ENCODE peak calls at places on chromosomes 4 and X, in ten cellular contexts. S, G, T, O, F, A, B, Q, E and X are unnamed samples.

GRCh38 chr4:2733001-2733843 is 22.9 kb downstream of the TNIP2 start:
- DNase-seq in S (no peak), G (no peak), T (no peak), O (no peak), F (no peak), A (no peak), B (no peak), Q (no peak), E (no peak), X (no peak)

GRCh38 chr4:77600521-77601451 is 4.8 kb upstream of the CXCL13 start:
- DNase-seq in S (peak), G (peak), T (peak), O (peak), F (peak), A (peak), B (no peak), Q (no peak), E (no peak), X (peak)

GRCh38 chrX:6227445-6227820 is 1.2 kb downstream of the NLGN4X start:
- DNase-seq in S (no peak), G (no peak), T (no peak), O (no peak), F (no peak), A (no peak), B (no peak), Q (peak), E (no peak), X (no peak)

GRCh38 chr4:124181045-124181444 is 531.5 kb downstream of the ANKRD50 start:
- DNase-seq in S (no peak), G (no peak), T (no peak), O (no peak), F (no peak), A (no peak), B (no peak), Q (no peak), E (no peak), X (no peak)

GRCh38 chr4:82429728-82430192 is 502 bp downstream of the HNRNPDL start:
- DNase-seq in S (no peak), G (peak), T (no peak), O (peak), F (peak), A (no peak), B (no peak), Q (no peak), E (no peak), X (no peak)

GRCh38 chr4:189912170-189912569 is 28.5 kb upstream of the FRG1 start:
- DNase-seq in S (no peak), G (peak), T (no peak), O (no peak), F (no peak), A (peak), B (no peak), Q (no peak), E (no peak), X (no peak)

GRCh38 chr4:1967512-1968149 is 41.1 kb downstream of the NELFA start:
- DNase-seq in S (peak), G (no peak), T (peak), O (no peak), F (no peak), A (no peak), B (no peak), Q (no peak), E (no peak), X (no peak)

GRCh38 chr4:152992027-152992426 is 55.9 kb downstream of the FHDC1 start:
- DNase-seq in S (no peak), G (peak), T (no peak), O (peak), F (no peak), A (peak), B (no peak), Q (no peak), E (no peak), X (no peak)

GRCh38 chr4:1815096-1815996 is 22.3 kb downstream of the FGFR3 start:
- DNase-seq in S (no peak), G (no peak), T (no peak), O (no peak), F (no peak), A (no peak), B (no peak), Q (no peak), E (no peak), X (no peak)

GRCh38 chr4:48699470-48699869 is 80.6 kb downstream of the FRYL start:
- DNase-seq in S (peak), G (peak), T (no peak), O (no peak), F (no peak), A (peak), B (no peak), Q (no peak), E (no peak), X (no peak)

GRCh38 chr4:14841801-14842748 is 160.2 kb upstream of the CPEB2 start:
- DNase-seq in S (no peak), G (peak), T (no peak), O (peak), F (no peak), A (peak), B (no peak), Q (no peak), E (no peak), X (no peak)

GRCh38 chr4:52979020-52979419 is 116.9 kb downstream of the RASL11B start:
- DNase-seq in S (no peak), G (no peak), T (no peak), O (no peak), F (no peak), A (peak), B (no peak), Q (no peak), E (no peak), X (no peak)

GRCh38 chr4:140648716-140649115 is 80.0 kb upstream of the UCP1 start:
- DNase-seq in S (no peak), G (no peak), T (no peak), O (no peak), F (no peak), A (no peak), B (no peak), Q (no peak), E (no peak), X (no peak)

GRCh38 chr4:6965329-6965728 is 55.7 kb downstream of the TBC1D14 start:
- DNase-seq in S (no peak), G (no peak), T (no peak), O (no peak), F (no peak), A (no peak), B (no peak), Q (no peak), E (no peak), X (no peak)

GRCh38 chr4:55736605-55737183 is 82.9 kb upstream of the EXOC1L start:
- DNase-seq in S (no peak), G (peak), T (peak), O (peak), F (no peak), A (peak), B (no peak), Q (no peak), E (no peak), X (no peak)

GRCh38 chr4:47954245-47954644 is 39.9 kb upstream of the NFXL1 start:
- DNase-seq in S (no peak), G (no peak), T (no peak), O (no peak), F (no peak), A (no peak), B (no peak), Q (no peak), E (no peak), X (no peak)

GRCh38 chr4:22129454-22130075 is 181.0 kb upstream of the KCNIP4 start:
- DNase-seq in S (no peak), G (peak), T (peak), O (peak), F (no peak), A (peak), B (no peak), Q (peak), E (no peak), X (peak)

GRCh38 chr4:71553605-71554004 is 214.8 kb downstream of the SLC4A4 start:
- DNase-seq in S (peak), G (peak), T (peak), O (peak), F (no peak), A (peak), B (no peak), Q (no peak), E (no peak), X (no peak)

GRCh38 chr4:120049732-120050494 is 16.7 kb downstream of the MAD2L1 start:
- DNase-seq in S (peak), G (peak), T (peak), O (peak), F (peak), A (peak), B (peak), Q (peak), E (peak), X (peak)

GRCh38 chrX:109783712-109784109 is 50.7 kb upstream of the ACSL4 start:
- DNase-seq in S (no peak), G (peak), T (no peak), O (no peak), F (no peak), A (no peak), B (no peak), Q (no peak), E (peak), X (no peak)

GRCh38 chr4:140851032-140851636 is 94.9 kb upstream of the TBC1D9 start:
- DNase-seq in S (peak), G (peak), T (peak), O (peak), F (peak), A (peak), B (no peak), Q (peak), E (peak), X (peak)

GRCh38 chr4:131566026-131566425 is 1583.1 kb upstream of the PCDH10 start:
- DNase-seq in S (no peak), G (peak), T (no peak), O (peak), F (no peak), A (no peak), B (no peak), Q (no peak), E (no peak), X (no peak)

GRCh38 chr4:7165874-7166201 is 26.5 kb upstream of the SORCS2 start:
- DNase-seq in S (no peak), G (no peak), T (no peak), O (no peak), F (no peak), A (no peak), B (no peak), Q (no peak), E (no peak), X (no peak)

GRCh38 chr4:145656156-145656555 is 23.8 kb upstream of the C4orf51 start:
- DNase-seq in S (no peak), G (no peak), T (no peak), O (no peak), F (no peak), A (no peak), B (no peak), Q (no peak), E (no peak), X (no peak)

GRCh38 chr4:80225628-80226027 is 28.3 kb downstream of the PRDM8 start:
- DNase-seq in S (no peak), G (peak), T (no peak), O (no peak), F (no peak), A (no peak), B (no peak), Q (no peak), E (no peak), X (no peak)

GRCh38 chr4:177375971-177376370 is 66.3 kb downstream of the AGA start:
- DNase-seq in S (no peak), G (no peak), T (peak), O (no peak), F (no peak), A (no peak), B (no peak), Q (no peak), E (no peak), X (no peak)

GRCh38 chr4:76984788-76985211 is 35.2 kb downstream of the SEPTIN11 start:
- DNase-seq in S (peak), G (peak), T (peak), O (peak), F (no peak), A (peak), B (no peak), Q (no peak), E (peak), X (no peak)

GRCh38 chrX:56813318-56813837 is 84.3 kb downstream of the NBDY start:
- DNase-seq in S (no peak), G (peak), T (no peak), O (peak), F (peak), A (no peak), B (no peak), Q (no peak), E (no peak), X (peak)

GRCh38 chr4:109365944-109366343 is 63.5 kb upstream of the COL25A1 start:
- DNase-seq in S (no peak), G (peak), T (no peak), O (no peak), F (no peak), A (no peak), B (no peak), Q (no peak), E (no peak), X (no peak)

GRCh38 chr4:110823251-110823650 is 200.4 kb upstream of the PITX2 start:
- DNase-seq in S (no peak), G (peak), T (peak), O (peak), F (no peak), A (no peak), B (no peak), Q (no peak), E (no peak), X (no peak)

GRCh38 chr4:107977966-107978705 is 11.6 kb upstream of the HADH start:
- DNase-seq in S (no peak), G (no peak), T (no peak), O (no peak), F (no peak), A (no peak), B (no peak), Q (no peak), E (no peak), X (no peak)

GRCh38 chr4:86895692-86896488 is 3.7 kb upstream of the C4orf36 start:
- DNase-seq in S (peak), G (peak), T (peak), O (peak), F (no peak), A (peak), B (no peak), Q (peak), E (no peak), X (no peak)

GRCh38 chr4:78056265-78057129 is 626 bp upstream of the FRAS1 start:
- DNase-seq in S (peak), G (peak), T (peak), O (peak), F (peak), A (peak), B (peak), Q (peak), E (peak), X (peak)

GRCh38 chr4:151688785-151689043 is 72.1 kb downstream of the GATB start:
- DNase-seq in S (no peak), G (no peak), T (no peak), O (no peak), F (no peak), A (no peak), B (no peak), Q (no peak), E (no peak), X (no peak)

GRCh38 chrX:68415289-68415688 is 18.0 kb downstream of the OPHN1 start:
- DNase-seq in S (peak), G (no peak), T (peak), O (no peak), F (no peak), A (peak), B (no peak), Q (no peak), E (no peak), X (no peak)

GRCh38 chr4:5814421-5814820 is 78.5 kb downstream of the CRMP1 start:
- DNase-seq in S (no peak), G (no peak), T (no peak), O (no peak), F (no peak), A (no peak), B (no peak), Q (no peak), E (no peak), X (no peak)

GRCh38 chr4:2981256-2981804 is 18.0 kb downstream of the GRK4 start:
- DNase-seq in S (no peak), G (no peak), T (no peak), O (no peak), F (no peak), A (no peak), B (no peak), Q (no peak), E (no peak), X (peak)

GRCh38 chrX:131821945-131822622 is 201.0 kb upstream of the STK26 start:
- DNase-seq in S (peak), G (no peak), T (peak), O (no peak), F (no peak), A (no peak), B (no peak), Q (no peak), E (peak), X (no peak)
- TF ChIP-seq CTCF in S (peak), G (no peak), T (no peak), O (no peak), F (no peak), A (no peak), B (no peak), Q (no peak), E (peak), X (no peak)

DNA sequence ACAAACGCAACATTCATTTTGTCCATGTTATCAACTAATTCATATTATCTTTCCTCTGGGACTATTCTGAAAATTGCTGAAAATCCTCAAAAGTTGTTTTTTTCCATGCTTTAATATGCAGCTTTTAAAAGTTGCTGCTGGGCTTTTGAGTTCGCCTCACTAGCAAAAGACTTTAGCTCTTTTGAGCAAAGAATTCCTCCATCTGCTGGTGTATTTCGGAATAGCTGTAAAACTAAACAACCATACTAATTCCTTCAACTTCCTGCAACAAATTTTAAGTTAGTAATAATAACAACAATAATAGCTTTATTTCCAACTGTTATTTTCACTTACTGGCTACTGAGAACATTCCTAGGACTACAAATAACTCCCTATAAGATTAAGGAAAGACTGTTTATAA is 124.5 kb upstream of the PLAC1 start:
- DNase-seq in S (peak), G (peak), T (peak), O (peak), F (no peak), A (peak), B (no peak), Q (no peak), E (no peak), X (no peak)
- TF ChIP-seq CTCF in S (peak), G (peak), T (peak), O (peak), F (no peak), A (peak), B (peak), Q (peak), E (peak), X (peak)

GRCh38 chr4:38166082-38166481 is 205.9 kb downstream of the PTTG2 start:
- DNase-seq in S (no peak), G (no peak), T (no peak), O (no peak), F (peak), A (no peak), B (no peak), Q (no peak), E (no peak), X (no peak)

GRCh38 chr4:38170380-38170779 is 210.2 kb downstream of the PTTG2 start:
- DNase-seq in S (no peak), G (no peak), T (no peak), O (no peak), F (no peak), A (no peak), B (no peak), Q (no peak), E (no peak), X (no peak)

GRCh38 chr4:38170800-38171199 is 210.6 kb downstream of the PTTG2 start:
- DNase-seq in S (no peak), G (peak), T (no peak), O (no peak), F (no peak), A (peak), B (no peak), Q (no peak), E (no peak), X (no peak)

GRCh38 chr4:38166768-38167167 is 206.6 kb downstream of the PTTG2 start:
- DNase-seq in S (no peak), G (no peak), T (no peak), O (no peak), F (no peak), A (no peak), B (no peak), Q (no peak), E (no peak), X (no peak)

DNA sequence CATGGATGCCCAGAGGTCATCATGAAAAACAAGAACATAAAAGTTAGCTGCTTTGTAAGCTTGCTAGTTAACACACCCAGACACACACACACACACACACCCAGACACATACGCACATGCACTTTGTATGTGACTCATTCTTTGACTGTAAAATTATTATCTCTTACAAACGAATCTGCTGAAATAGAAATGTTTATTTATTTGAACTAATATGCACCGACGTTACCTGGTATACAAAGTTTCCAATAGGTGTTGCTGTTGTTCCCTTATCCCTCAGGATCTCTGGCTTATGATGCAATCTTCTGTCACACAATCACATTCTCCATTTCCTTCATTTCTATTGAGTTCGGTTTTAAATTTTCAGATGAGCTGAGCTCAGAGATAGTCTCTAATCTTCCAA is 209.3 kb downstream of the PTTG2 start:
- DNase-seq in S (no peak), G (peak), T (no peak), O (no peak), F (no peak), A (peak), B (no peak), Q (no peak), E (no peak), X (no peak)
- TF ChIP-seq CTCF in S (no peak), G (peak), T (no peak), O (no peak), F (no peak), A (peak), B (no peak), Q (no peak), E (no peak), X (no peak)

GRCh38 chr4:129362685-129363274 is 266.8 kb downstream of the C4orf33 start:
- DNase-seq in S (peak), G (peak), T (peak), O (peak), F (no peak), A (peak), B (peak), Q (peak), E (peak), X (peak)

GRCh38 chr4:129364747-129365452 is 268.9 kb downstream of the C4orf33 start:
- DNase-seq in S (no peak), G (no peak), T (no peak), O (no peak), F (no peak), A (no peak), B (no peak), Q (no peak), E (no peak), X (no peak)
- TF ChIP-seq CTCF in S (no peak), G (no peak), T (no peak), O (no peak), F (no peak), A (no peak), B (no peak), Q (no peak), E (no peak), X (no peak)